ENCODE peak calls at places on chromosomes 6 and 20, in five cellular contexts. C, I, D, U and B are unnamed samples.

GRCh38 chr20:45052698-45053440 is 48.1 kb downstream of the KCNS1 start:
- DNase-seq in C (no peak), I (no peak), D (no peak), U (peak), B (no peak)

GRCh38 chr6:158910484-158911075 is 89.4 kb downstream of the RSPH3 start:
- DNase-seq in C (no peak), I (peak), D (no peak), U (no peak), B (no peak)

GRCh38 chr20:38018385-38018784 is 14.9 kb downstream of the TTI1 start:
- DNase-seq in C (no peak), I (no peak), D (no peak), U (no peak), B (no peak)

GRCh38 chr6:36618366-36619355 is 24.5 kb downstream of the SRSF3 start:
- DNase-seq in C (no peak), I (no peak), D (no peak), U (no peak), B (no peak)

GRCh38 chr6:37717836-37718251 is 20.2 kb upstream of the MDGA1 start:
- DNase-seq in C (no peak), I (no peak), D (peak), U (no peak), B (no peak)

GRCh38 chr6:3568396-3569082 is 111.7 kb upstream of the SLC22A23 start:
- DNase-seq in C (no peak), I (no peak), D (no peak), U (no peak), B (no peak)

GRCh38 chr20:42985628-42986027 is 204.1 kb downstream of the PTPRT start:
- DNase-seq in C (no peak), I (no peak), D (no peak), U (no peak), B (no peak)

GRCh38 chr6:130482645-130483390 is 117.0 kb downstream of the TMEM200A start:
- DNase-seq in C (no peak), I (no peak), D (peak), U (no peak), B (no peak)

GRCh38 chr6:87029711-87030314 is 65.1 kb downstream of the CGA start:
- DNase-seq in C (no peak), I (no peak), D (peak), U (no peak), B (peak)

GRCh38 chr6:107657755-107658461 is 166.2 kb downstream of the SCML4 start:
- DNase-seq in C (no peak), I (peak), D (no peak), U (peak), B (no peak)

GRCh38 chr6:15685629-15686028 is 22.8 kb upstream of the DTNBP1 start:
- DNase-seq in C (no peak), I (no peak), D (no peak), U (no peak), B (no peak)

GRCh38 chr6:44603044-44603686 is 215.7 kb downstream of the CDC5L start:
- DNase-seq in C (no peak), I (no peak), D (no peak), U (no peak), B (no peak)

GRCh38 chr6:153312633-153313032 is 181.6 kb upstream of the RGS17 start:
- DNase-seq in C (peak), I (peak), D (peak), U (peak), B (peak)

GRCh38 chr6:33112148-33112547 is 36.4 kb downstream of the HLA-DPB1 start:
- DNase-seq in C (no peak), I (peak), D (peak), U (no peak), B (no peak)

GRCh38 chr6:63963756-63964315 is 328.2 kb downstream of the PHF3 start:
- DNase-seq in C (no peak), I (no peak), D (no peak), U (no peak), B (no peak)

GRCh38 chr6:124078169-124078568 is 274.5 kb downstream of the NKAIN2 start:
- DNase-seq in C (no peak), I (no peak), D (no peak), U (no peak), B (no peak)

GRCh38 chr6:27591660-27592059 is 118.8 kb upstream of the ZNF184 start:
- DNase-seq in C (no peak), I (no peak), D (no peak), U (no peak), B (no peak)

GRCh38 chr6:123105561-123105960 is 109.5 kb downstream of the CLVS2 start:
- DNase-seq in C (no peak), I (no peak), D (no peak), U (no peak), B (no peak)

GRCh38 chr6:28981391-28981832 is 23.7 kb downstream of the ZNF311 start:
- DNase-seq in C (no peak), I (peak), D (no peak), U (peak), B (no peak)

GRCh38 chr6:2037230-2037926 is 208.0 kb downstream of the GMDS start:
- DNase-seq in C (no peak), I (no peak), D (no peak), U (no peak), B (no peak)

GRCh38 chr6:170058878-170059485 is 231.9 kb downstream of the DLL1 start:
- DNase-seq in C (no peak), I (no peak), D (no peak), U (no peak), B (no peak)

GRCh38 chr6:121302882-121303281 is 31.4 kb downstream of the TBC1D32 start:
- DNase-seq in C (no peak), I (no peak), D (no peak), U (no peak), B (no peak)

GRCh38 chr20:24955045-24955444 is 6.0 kb downstream of the CST7 start:
- DNase-seq in C (no peak), I (no peak), D (no peak), U (no peak), B (no peak)

GRCh38 chr20:16360668-16361067 is 212.6 kb downstream of the KIF16B start:
- DNase-seq in C (no peak), I (no peak), D (no peak), U (no peak), B (no peak)

GRCh38 chr20:33016581-33017109 is 9.1 kb downstream of the BPIFB2 start:
- DNase-seq in C (no peak), I (no peak), D (no peak), U (no peak), B (no peak)

GRCh38 chr20:1816384-1817381 is 78.5 kb upstream of the SIRPA start:
- DNase-seq in C (no peak), I (no peak), D (no peak), U (peak), B (peak)

GRCh38 chr6:15994814-15995459 is 133.9 kb upstream of the MYLIP start:
- DNase-seq in C (no peak), I (no peak), D (no peak), U (no peak), B (no peak)